ENCODE peak calls at places on chromosomes 4 and X, in four cellular contexts. W is CD8-positive, alpha-beta T cell; C is SW 1271; Y is aorta. Z is an unnamed sample.
A peak's percentile ranks its signal among the peaks of the same experiment; 100 is the strongest.

GRCh38 chr4:189979196-189980047 is 38.8 kb downstream of the FRG1 start:
- DNase-seq in W (no peak), C (no peak), Y (no peak), Z (no peak)

GRCh38 chr4:61223385-61223784 is 23.3 kb downstream of the ADGRL3 start:
- DNase-seq in W (no peak), C (no peak), Y (no peak), Z (no peak)

GRCh38 chrX:101745046-101745445 is 85.4 kb upstream of the ARMCX2 start:
- DNase-seq in W (no peak), C (no peak), Y (no peak), Z (no peak)

GRCh38 chrX:71366674-71367256 is 608 bp downstream of the TAF1 start:
- DNase-seq in W (peak; percentile 9), C (peak; percentile 20), Y (peak; percentile 77), Z (no peak)

GRCh38 chr4:165175879-165176278 is 31.5 kb upstream of the KLHL2 start:
- DNase-seq in W (no peak), C (no peak), Y (no peak), Z (no peak)

GRCh38 chr4:105113800-105114199 is 32.9 kb upstream of the TET2 start:
- DNase-seq in W (no peak), C (no peak), Y (no peak), Z (no peak)

GRCh38 chr4:8643441-8643840 is 50.9 kb downstream of the CPZ start:
- DNase-seq in W (no peak), C (no peak), Y (no peak), Z (no peak)

GRCh38 chr4:106058919-106059318 is 163.6 kb downstream of the NPNT start:
- DNase-seq in W (no peak), C (no peak), Y (no peak), Z (no peak)

GRCh38 chr4:173370130-173370476 is 651 bp upstream of the SAP30 start:
- DNase-seq in W (peak; percentile 49), C (peak; percentile 67), Y (peak; percentile 85), Z (no peak)

GRCh38 chr4:10007436-10007740 is 13.9 kb downstream of the SLC2A9 start:
- DNase-seq in W (no peak), C (no peak), Y (no peak), Z (no peak)

GRCh38 chrX:22397566-22397965 is 124.9 kb downstream of the CBLL2 start:
- DNase-seq in W (no peak), C (no peak), Y (no peak), Z (no peak)

GRCh38 chr4:113978105-113978504 is 1.3 kb downstream of the ARSJ start:
- DNase-seq in W (no peak), C (no peak), Y (no peak), Z (no peak)

GRCh38 chr4:48032721-48033120 is 16.1 kb downstream of the NIPAL1 start:
- DNase-seq in W (no peak), C (no peak), Y (no peak), Z (no peak)

GRCh38 chr4:57154191-57154590 is 44.0 kb upstream of the IGFBP7 start:
- DNase-seq in W (no peak), C (no peak), Y (no peak), Z (no peak)